ENCODE peak calls at places on chromosomes 3 and 15, in six cellular contexts. X is GM12878, I is K562, R is HCT116, U is H1, O is HepG2. S is an unnamed sample. For H3K27me3, the result is how much of the 10 kb centered on the place peaks cover.

GRCh38 chr15:79088426-79089205 is 2.0 kb downstream of the RASGRF1 start:
- DNase-seq in X (no peak), O (no peak), U (no peak), I (no peak), R (no peak), S (no peak)

GRCh38 chr3:4729061-4729973 is 236.2 kb downstream of the ITPR1 start:
- DNase-seq in U (no peak), R (no peak), X (no peak), I (no peak), O (no peak), S (no peak)

GRCh38 chr3:99760602-99761001 is 57.1 kb upstream of the CMSS1 start:
- DNase-seq in O (no peak), I (no peak), X (no peak), R (no peak), U (no peak), S (peak)

GRCh38 chr3:9781978-9782575 is 10.2 kb downstream of the TADA3 start:
- DNase-seq in R (no peak), X (no peak), I (no peak), O (no peak), U (no peak), S (no peak)

GRCh38 chr15:101309436-101310162 is 14.6 kb upstream of the SNRPA1 start:
- DNase-seq in O (no peak), R (no peak), I (no peak), U (no peak), X (no peak), S (no peak)

GRCh38 chr3:127452321-127452821 is 138.2 kb downstream of the TPRA1 start:
- DNase-seq in X (no peak), U (no peak), O (no peak), R (no peak), I (no peak), S (no peak)

GRCh38 chr3:59192473-59192872 is 142.6 kb upstream of the CFAP20DC start:
- DNase-seq in I (no peak), R (no peak), X (no peak), O (no peak), U (no peak), S (peak)

GRCh38 chr3:62368705-62369475 is 4.5 kb downstream of the FEZF2 start:
- DNase-seq in U (peak), I (no peak), X (no peak), O (no peak), R (no peak), S (no peak)

GRCh38 chr3:167941234-167941995 is 154.3 kb downstream of the GOLIM4 start:
- DNase-seq in U (no peak), I (peak), O (no peak), R (no peak), X (no peak), S (peak)

GRCh38 chr15:76565366-76565765 is 228.8 kb downstream of the ISL2 start:
- DNase-seq in O (no peak), X (no peak), R (no peak), I (no peak), U (no peak), S (peak)

DNA sequence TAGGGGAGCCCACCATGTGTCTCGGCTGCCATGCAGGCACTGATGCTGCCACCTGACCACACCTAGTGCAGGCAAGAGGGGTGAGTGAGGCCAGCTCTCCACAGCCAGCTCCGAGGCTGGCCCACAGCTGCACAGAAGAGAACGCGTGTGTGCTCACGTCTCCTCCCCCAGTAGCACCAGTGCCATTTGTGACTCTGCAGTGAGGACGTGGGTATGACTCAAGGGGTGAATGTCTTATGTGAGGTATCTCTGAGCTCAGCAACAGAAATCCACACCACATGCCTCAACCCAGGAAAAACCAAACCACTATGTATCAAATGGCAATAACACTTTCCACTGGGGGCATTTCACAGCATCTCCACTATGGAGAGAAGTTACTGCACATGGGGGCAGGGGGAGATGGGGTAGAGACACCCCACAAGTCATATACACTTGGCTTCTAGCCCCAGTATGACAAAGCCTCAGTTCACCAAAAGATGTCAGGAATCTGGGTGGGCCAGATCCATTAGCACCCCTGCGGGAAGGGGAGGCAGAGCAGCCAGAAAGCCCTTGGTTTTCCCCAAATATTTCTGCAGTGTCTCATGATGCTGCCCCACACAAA is 87.6 kb downstream of the LRIG1 start:
- DNase-seq in I (no peak), O (no peak), X (no peak), R (no peak), U (no peak), S (peak)
- TF ChIP-seq CEBPB in I (no peak), O (no peak), X (no peak), R (no peak), U (no peak), S (peak)

DNA sequence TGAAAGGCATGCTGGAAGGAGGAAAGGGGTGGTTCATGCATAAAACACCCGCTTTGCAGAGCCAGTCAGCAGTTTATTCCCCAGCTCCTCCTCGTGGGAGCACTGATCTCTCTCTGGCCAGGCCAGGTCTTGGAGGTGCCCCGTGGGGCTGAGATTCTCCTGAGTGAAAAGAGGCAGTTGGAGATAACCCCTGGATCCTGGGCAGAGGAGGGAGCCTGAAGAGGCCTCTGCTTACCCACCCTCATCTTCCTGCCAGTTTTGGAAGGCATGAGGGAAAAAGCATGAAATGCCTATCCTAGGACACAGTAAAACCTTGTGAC is 108.3 kb downstream of the SEMA5B start:
- DNase-seq in I (no peak), U (no peak), R (no peak), X (no peak), O (no peak), S (no peak)
- H3K27me3 ChIP-seq in I (under half), U (under half), R (under half), X (under half), O (under half), S (half or more)

DNA sequence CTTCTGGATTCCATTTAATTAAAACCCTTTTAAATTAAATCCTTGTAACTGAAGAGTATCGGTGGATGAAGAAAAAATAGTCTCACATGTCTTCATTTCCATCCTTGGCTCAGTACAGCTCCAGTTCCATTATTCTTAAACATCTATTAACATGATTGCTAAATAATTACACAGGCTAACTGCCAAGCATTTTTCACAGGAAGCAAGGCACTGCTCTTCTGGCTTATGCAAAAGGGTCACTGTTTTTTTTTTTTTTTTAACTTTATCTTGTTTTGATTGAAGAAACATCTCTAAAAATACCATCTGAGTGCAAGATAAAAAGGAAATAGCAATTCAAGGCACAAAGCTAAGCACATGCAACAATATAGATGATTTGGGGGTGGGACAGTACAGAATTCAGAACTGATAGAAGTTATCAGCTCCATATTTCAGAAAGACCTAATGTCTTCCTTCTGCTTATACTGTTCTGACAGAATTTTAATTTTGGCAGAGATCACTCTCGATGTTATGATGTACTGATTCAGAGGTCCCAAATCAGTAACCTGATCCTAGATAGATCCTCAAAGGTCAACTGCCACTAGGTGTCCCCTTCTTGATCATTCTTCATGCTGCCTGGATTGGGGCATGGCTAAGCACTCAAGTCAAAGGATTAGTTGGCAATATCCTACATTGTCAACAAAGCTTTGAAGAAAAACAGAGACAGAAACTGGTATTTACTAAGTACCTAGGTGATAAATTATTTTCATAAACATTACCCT is 57.8 kb upstream of the ACTC1 start:
- DNase-seq in I (no peak), U (no peak), R (no peak), X (no peak), O (no peak), S (peak)
- TF ChIP-seq CEBPB in I (no peak), U (no peak), R (no peak), X (no peak), O (no peak), S (no peak)

DNA sequence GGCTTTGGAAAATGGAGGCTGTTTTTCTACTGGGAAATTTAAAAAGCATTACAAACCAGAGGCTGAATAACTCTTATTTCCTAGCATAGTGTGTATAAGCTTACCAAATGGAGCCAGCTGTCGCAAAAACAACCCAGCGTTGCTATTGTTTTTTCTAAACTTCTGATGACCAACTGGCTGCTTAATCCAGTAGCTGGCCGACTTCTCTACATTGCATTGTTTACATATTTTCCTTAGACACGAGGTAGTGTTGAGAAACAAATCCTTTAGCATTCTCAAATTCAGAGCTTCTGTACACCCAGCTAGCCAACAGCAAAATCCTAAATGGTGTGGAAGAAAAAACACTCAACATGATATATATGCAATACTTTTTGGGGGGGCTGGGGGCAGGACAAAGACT is 161.0 kb upstream of the ADAMTS9 start:
- DNase-seq in X (no peak), R (no peak), U (no peak), I (no peak), O (no peak), S (peak)
- H3K27me3 ChIP-seq in X (under half), R (under half), U (under half), I (under half), O (under half), S (under half)

GRCh38 chr3:120475722-120476385 is 25.1 kb upstream of the FSTL1 start:
- DNase-seq in U (no peak), X (no peak), I (no peak), R (no peak), O (no peak), S (peak)

GRCh38 chr3:120473389-120473788 is 22.6 kb upstream of the FSTL1 start:
- DNase-seq in O (no peak), U (no peak), X (no peak), I (no peak), R (no peak), S (no peak)

GRCh38 chr3:120471643-120472042 is 20.9 kb upstream of the FSTL1 start:
- DNase-seq in X (no peak), O (no peak), U (no peak), R (no peak), I (no peak), S (peak)

GRCh38 chr3:120472121-120472844 is 21.5 kb upstream of the FSTL1 start:
- DNase-seq in R (no peak), X (no peak), O (no peak), U (no peak), I (no peak), S (no peak)

DNA sequence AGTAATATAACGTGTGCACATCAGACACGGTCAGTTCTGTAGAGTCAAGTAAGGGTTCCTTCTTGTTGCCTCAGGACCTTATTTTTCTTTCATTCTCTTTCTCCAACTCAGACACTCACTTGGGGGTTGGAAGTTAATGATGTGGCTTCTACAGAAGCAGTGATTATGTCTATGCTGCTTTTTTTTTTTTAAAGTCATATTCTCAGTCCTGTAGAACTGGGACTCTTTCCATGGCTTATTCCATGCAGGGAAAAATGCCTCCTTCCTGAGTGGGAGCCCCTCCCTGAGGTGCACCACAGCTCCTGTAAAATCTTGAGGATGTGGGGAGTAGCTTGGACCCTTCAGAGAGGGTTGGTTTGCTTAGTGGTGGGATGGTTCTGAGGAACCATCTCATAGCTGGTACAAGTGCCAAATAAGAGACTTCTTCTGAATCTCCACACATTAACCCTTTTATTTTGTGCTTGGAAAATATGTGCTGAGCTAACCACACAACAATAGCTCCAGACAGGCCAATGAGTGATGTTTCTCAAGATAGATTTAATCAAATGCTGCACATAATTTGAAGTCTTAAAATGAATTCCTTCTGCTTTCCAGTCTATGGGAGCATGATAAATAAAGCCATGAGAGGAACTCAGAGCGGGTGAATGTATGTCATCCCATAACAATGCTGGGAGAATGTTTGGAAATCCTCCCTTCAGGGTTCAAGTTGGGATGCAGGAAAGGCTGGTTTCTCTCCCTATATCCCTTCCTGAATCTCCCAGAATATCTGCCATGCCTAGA is 23.3 kb upstream of the FSTL1 start:
- DNase-seq in U (no peak), O (no peak), R (no peak), X (no peak), I (no peak), S (no peak)
- TF ChIP-seq CEBPB in U (no peak), O (no peak), R (no peak), X (no peak), I (no peak), S (no peak)

GRCh38 chr15:36884404-36885335 is 215.7 kb downstream of the MEIS2 start:
- DNase-seq in U (no peak), I (no peak), R (no peak), X (no peak), O (no peak), S (no peak)
- H3K27me3 ChIP-seq in U (half or more), I (under half), R (under half), X (under half), O (under half), S (under half)

GRCh38 chr15:80095511-80095910 is 36.0 kb downstream of the ZFAND6 start:
- DNase-seq in I (no peak), U (no peak), X (no peak), O (no peak), R (no peak), S (no peak)

GRCh38 chr15:80090041-80090440 is 30.6 kb downstream of the ZFAND6 start:
- DNase-seq in O (no peak), R (no peak), X (no peak), U (no peak), I (no peak), S (no peak)

GRCh38 chr15:80090879-80091503 is 31.5 kb downstream of the ZFAND6 start:
- DNase-seq in R (no peak), I (no peak), O (no peak), X (no peak), U (no peak), S (no peak)

GRCh38 chr15:80095959-80096358 is 36.5 kb downstream of the ZFAND6 start:
- DNase-seq in I (no peak), U (no peak), X (no peak), R (no peak), O (no peak), S (no peak)

DNA sequence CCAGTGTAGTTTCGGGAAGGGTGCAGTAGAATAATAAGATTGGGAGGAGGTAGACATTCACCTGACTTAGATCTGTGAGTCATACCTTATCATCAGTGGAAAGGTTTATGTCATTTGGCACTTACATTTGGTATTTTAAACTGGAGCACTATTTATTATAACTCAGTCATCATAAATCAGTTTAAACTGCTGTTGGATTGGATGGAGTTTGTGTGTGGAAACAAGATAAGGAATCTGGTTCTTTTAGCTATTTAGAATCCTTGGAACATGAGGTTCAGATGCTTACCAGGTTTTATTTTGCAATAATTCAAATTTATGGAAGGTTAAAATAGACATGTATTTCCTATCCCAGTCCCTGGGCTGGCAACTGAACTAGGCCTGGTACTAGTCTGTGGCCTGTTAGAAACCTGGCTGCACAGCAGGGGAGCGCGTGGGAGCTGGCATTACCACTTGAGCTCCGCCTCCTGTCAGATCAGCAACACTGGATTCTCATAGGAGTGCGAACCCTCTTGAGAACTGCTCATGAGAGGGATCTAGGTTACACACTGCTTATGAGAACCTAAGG is 34.5 kb downstream of the ZFAND6 start:
- DNase-seq in I (peak), U (no peak), X (no peak), O (no peak), R (no peak), S (no peak)
- TF ChIP-seq CEBPB in I (no peak), U (no peak), X (no peak), O (no peak), R (no peak), S (no peak)